ENCODE peak calls at places on chromosome 22, in eight cellular contexts. One of them, this sample, is unnamed. For H3K9me3, the result is how much of the 10 kb centered on the place peaks cover.

GRCh38 chr22:27783436-27784098 is 18.0 kb downstream of the MN1 start:
- DNase-seq in naive thymus-derived CD4-positive, alpha-beta T cell: no peak
- DNase-seq in tibial nerve: no peak
- DNase-seq in CD4-positive, CD25-positive, alpha-beta regulatory T cell: no peak
- DNase-seq in fibroblast of lung: no peak
- DNase-seq in neural progenitor cell: no peak
- DNase-seq in uterus: no peak
- DNase-seq in spleen: no peak
- DNase-seq in this sample: no peak

GRCh38 chr22:36743591-36744412 is 32.1 kb downstream of the IFT27 start:
- DNase-seq in spleen: no peak
- DNase-seq in naive thymus-derived CD4-positive, alpha-beta T cell: no peak
- DNase-seq in tibial nerve: no peak
- DNase-seq in neural progenitor cell: no peak
- DNase-seq in CD4-positive, CD25-positive, alpha-beta regulatory T cell: no peak
- DNase-seq in uterus: no peak
- DNase-seq in fibroblast of lung: no peak
- DNase-seq in this sample: no peak

GRCh38 chr22:27063841-27064240 is 406.5 kb downstream of the MIAT start:
- DNase-seq in neural progenitor cell: no peak
- DNase-seq in uterus: no peak
- DNase-seq in CD4-positive, CD25-positive, alpha-beta regulatory T cell: no peak
- DNase-seq in fibroblast of lung: no peak
- DNase-seq in naive thymus-derived CD4-positive, alpha-beta T cell: no peak
- DNase-seq in spleen: no peak
- DNase-seq in tibial nerve: no peak
- DNase-seq in this sample: no peak

GRCh38 chr22:36162127-36163034 is 1.8 kb upstream of the APOL3 start:
- DNase-seq in naive thymus-derived CD4-positive, alpha-beta T cell: no peak
- DNase-seq in neural progenitor cell: no peak
- DNase-seq in spleen: no peak
- DNase-seq in tibial nerve: no peak
- DNase-seq in fibroblast of lung: peak
- DNase-seq in uterus: no peak
- DNase-seq in CD4-positive, CD25-positive, alpha-beta regulatory T cell: peak
- DNase-seq in this sample: peak

GRCh38 chr22:23713696-23714595 is 23.1 kb downstream of the RGL4 start:
- DNase-seq in fibroblast of lung: no peak
- DNase-seq in neural progenitor cell: no peak
- DNase-seq in naive thymus-derived CD4-positive, alpha-beta T cell: no peak
- DNase-seq in spleen: no peak
- DNase-seq in uterus: no peak
- DNase-seq in tibial nerve: no peak
- DNase-seq in CD4-positive, CD25-positive, alpha-beta regulatory T cell: no peak
- DNase-seq in this sample: no peak

GRCh38 chr22:33598821-33599220 is 321.5 kb downstream of the LARGE1 start:
- DNase-seq in neural progenitor cell: no peak
- DNase-seq in tibial nerve: no peak
- DNase-seq in naive thymus-derived CD4-positive, alpha-beta T cell: no peak
- DNase-seq in spleen: no peak
- DNase-seq in fibroblast of lung: no peak
- DNase-seq in CD4-positive, CD25-positive, alpha-beta regulatory T cell: no peak
- DNase-seq in uterus: no peak
- DNase-seq in this sample: no peak

GRCh38 chr22:28105396-28105795 is 186.3 kb upstream of the PITPNB start:
- DNase-seq in uterus: no peak
- DNase-seq in CD4-positive, CD25-positive, alpha-beta regulatory T cell: no peak
- DNase-seq in fibroblast of lung: no peak
- DNase-seq in neural progenitor cell: no peak
- DNase-seq in tibial nerve: no peak
- DNase-seq in spleen: no peak
- DNase-seq in naive thymus-derived CD4-positive, alpha-beta T cell: no peak
- DNase-seq in this sample: no peak

GRCh38 chr22:30234786-30235470 is 11.6 kb downstream of the LIF start:
- DNase-seq in tibial nerve: no peak
- DNase-seq in neural progenitor cell: no peak
- DNase-seq in fibroblast of lung: peak
- DNase-seq in uterus: no peak
- DNase-seq in spleen: no peak
- DNase-seq in naive thymus-derived CD4-positive, alpha-beta T cell: no peak
- DNase-seq in CD4-positive, CD25-positive, alpha-beta regulatory T cell: no peak
- DNase-seq in this sample: no peak

GRCh38 chr22:40877488-40877887 is 15.6 kb upstream of the DNAJB7 start:
- DNase-seq in tibial nerve: no peak
- DNase-seq in uterus: no peak
- DNase-seq in CD4-positive, CD25-positive, alpha-beta regulatory T cell: no peak
- DNase-seq in neural progenitor cell: no peak
- DNase-seq in naive thymus-derived CD4-positive, alpha-beta T cell: no peak
- DNase-seq in fibroblast of lung: no peak
- DNase-seq in spleen: no peak
- DNase-seq in this sample: no peak

GRCh38 chr22:44846726-44847275 is 94.4 kb downstream of the ARHGAP8 start:
- DNase-seq in spleen: no peak
- DNase-seq in CD4-positive, CD25-positive, alpha-beta regulatory T cell: no peak
- DNase-seq in tibial nerve: no peak
- DNase-seq in neural progenitor cell: no peak
- DNase-seq in uterus: no peak
- DNase-seq in naive thymus-derived CD4-positive, alpha-beta T cell: no peak
- DNase-seq in fibroblast of lung: no peak
- DNase-seq in this sample: no peak

GRCh38 chr22:26492220-26492619 is 8.5 kb downstream of the SRRD start:
- DNase-seq in fibroblast of lung: no peak
- DNase-seq in spleen: no peak
- DNase-seq in naive thymus-derived CD4-positive, alpha-beta T cell: no peak
- DNase-seq in neural progenitor cell: no peak
- DNase-seq in CD4-positive, CD25-positive, alpha-beta regulatory T cell: no peak
- DNase-seq in tibial nerve: no peak
- DNase-seq in uterus: no peak
- DNase-seq in this sample: no peak

GRCh38 chr22:19018256-19018655 is 82.2 kb upstream of the PRODH start:
- DNase-seq in naive thymus-derived CD4-positive, alpha-beta T cell: no peak
- DNase-seq in fibroblast of lung: no peak
- DNase-seq in neural progenitor cell: no peak
- DNase-seq in spleen: no peak
- DNase-seq in tibial nerve: no peak
- DNase-seq in CD4-positive, CD25-positive, alpha-beta regulatory T cell: no peak
- DNase-seq in uterus: no peak
- DNase-seq in this sample: no peak

GRCh38 chr22:24938741-24939341 is 7.7 kb downstream of the LHFPL7 start:
- DNase-seq in tibial nerve: peak
- DNase-seq in naive thymus-derived CD4-positive, alpha-beta T cell: peak
- DNase-seq in CD4-positive, CD25-positive, alpha-beta regulatory T cell: peak
- DNase-seq in uterus: no peak
- DNase-seq in fibroblast of lung: peak
- DNase-seq in neural progenitor cell: peak
- DNase-seq in spleen: no peak
- DNase-seq in this sample: no peak

GRCh38 chr22:37336474-37337028 is 54.2 kb downstream of the CYTH4 start:
- DNase-seq in tibial nerve: no peak
- DNase-seq in fibroblast of lung: no peak
- DNase-seq in neural progenitor cell: no peak
- DNase-seq in uterus: no peak
- DNase-seq in spleen: no peak
- DNase-seq in CD4-positive, CD25-positive, alpha-beta regulatory T cell: no peak
- DNase-seq in naive thymus-derived CD4-positive, alpha-beta T cell: no peak
- DNase-seq in this sample: no peak

GRCh38 chr22:35409783-35410662 is 10.1 kb downstream of the MCM5 start:
- DNase-seq in tibial nerve: no peak
- DNase-seq in naive thymus-derived CD4-positive, alpha-beta T cell: no peak
- DNase-seq in neural progenitor cell: no peak
- DNase-seq in CD4-positive, CD25-positive, alpha-beta regulatory T cell: no peak
- DNase-seq in fibroblast of lung: no peak
- DNase-seq in spleen: peak
- DNase-seq in uterus: no peak
- DNase-seq in this sample: no peak

GRCh38 chr22:44898236-44898635 is 111.6 kb downstream of the PHF21B start:
- DNase-seq in naive thymus-derived CD4-positive, alpha-beta T cell: no peak
- DNase-seq in neural progenitor cell: no peak
- DNase-seq in uterus: no peak
- DNase-seq in tibial nerve: no peak
- DNase-seq in CD4-positive, CD25-positive, alpha-beta regulatory T cell: no peak
- DNase-seq in spleen: peak
- DNase-seq in fibroblast of lung: no peak
- DNase-seq in this sample: no peak

GRCh38 chr22:26586556-26587325 is 3.2 kb downstream of the TPST2 start:
- DNase-seq in neural progenitor cell: no peak
- DNase-seq in tibial nerve: no peak
- DNase-seq in CD4-positive, CD25-positive, alpha-beta regulatory T cell: no peak
- DNase-seq in uterus: peak
- DNase-seq in fibroblast of lung: no peak
- DNase-seq in spleen: peak
- DNase-seq in naive thymus-derived CD4-positive, alpha-beta T cell: peak
- DNase-seq in this sample: no peak

GRCh38 chr22:47288640-47289039 is 526.2 kb downstream of the TBC1D22A start:
- DNase-seq in neural progenitor cell: no peak
- DNase-seq in naive thymus-derived CD4-positive, alpha-beta T cell: no peak
- DNase-seq in fibroblast of lung: no peak
- DNase-seq in tibial nerve: no peak
- DNase-seq in spleen: no peak
- DNase-seq in uterus: peak
- DNase-seq in CD4-positive, CD25-positive, alpha-beta regulatory T cell: no peak
- DNase-seq in this sample: no peak

GRCh38 chr22:47290706-47291430 is 528.4 kb downstream of the TBC1D22A start:
- DNase-seq in uterus: peak
- DNase-seq in naive thymus-derived CD4-positive, alpha-beta T cell: no peak
- DNase-seq in CD4-positive, CD25-positive, alpha-beta regulatory T cell: no peak
- DNase-seq in tibial nerve: no peak
- DNase-seq in fibroblast of lung: no peak
- DNase-seq in spleen: no peak
- DNase-seq in neural progenitor cell: no peak
- DNase-seq in this sample: no peak

GRCh38 chr22:47287516-47287915 is 525.1 kb downstream of the TBC1D22A start:
- DNase-seq in CD4-positive, CD25-positive, alpha-beta regulatory T cell: no peak
- DNase-seq in tibial nerve: no peak
- DNase-seq in uterus: no peak
- DNase-seq in fibroblast of lung: no peak
- DNase-seq in spleen: no peak
- DNase-seq in neural progenitor cell: no peak
- DNase-seq in naive thymus-derived CD4-positive, alpha-beta T cell: no peak
- DNase-seq in this sample: no peak

GRCh38 chr22:47291565-47292495 is 529.4 kb downstream of the TBC1D22A start:
- DNase-seq in neural progenitor cell: no peak
- DNase-seq in naive thymus-derived CD4-positive, alpha-beta T cell: no peak
- DNase-seq in fibroblast of lung: no peak
- DNase-seq in CD4-positive, CD25-positive, alpha-beta regulatory T cell: no peak
- DNase-seq in uterus: peak
- DNase-seq in spleen: no peak
- DNase-seq in tibial nerve: no peak
- DNase-seq in this sample: no peak

GRCh38 chr22:47289316-47289985 is 527.0 kb downstream of the TBC1D22A start:
- DNase-seq in naive thymus-derived CD4-positive, alpha-beta T cell: no peak
- DNase-seq in spleen: no peak
- DNase-seq in CD4-positive, CD25-positive, alpha-beta regulatory T cell: no peak
- DNase-seq in uterus: peak
- DNase-seq in tibial nerve: no peak
- DNase-seq in neural progenitor cell: no peak
- DNase-seq in fibroblast of lung: no peak
- DNase-seq in this sample: no peak
- H3K9me3 ChIP-seq in naive thymus-derived CD4-positive, alpha-beta T cell: under half
- H3K9me3 ChIP-seq in spleen: under half
- H3K9me3 ChIP-seq in CD4-positive, CD25-positive, alpha-beta regulatory T cell: under half
- H3K9me3 ChIP-seq in uterus: under half
- H3K9me3 ChIP-seq in tibial nerve: under half
- H3K9me3 ChIP-seq in neural progenitor cell: under half
- H3K9me3 ChIP-seq in fibroblast of lung: under half
- H3K9me3 ChIP-seq in this sample: under half

DNA sequence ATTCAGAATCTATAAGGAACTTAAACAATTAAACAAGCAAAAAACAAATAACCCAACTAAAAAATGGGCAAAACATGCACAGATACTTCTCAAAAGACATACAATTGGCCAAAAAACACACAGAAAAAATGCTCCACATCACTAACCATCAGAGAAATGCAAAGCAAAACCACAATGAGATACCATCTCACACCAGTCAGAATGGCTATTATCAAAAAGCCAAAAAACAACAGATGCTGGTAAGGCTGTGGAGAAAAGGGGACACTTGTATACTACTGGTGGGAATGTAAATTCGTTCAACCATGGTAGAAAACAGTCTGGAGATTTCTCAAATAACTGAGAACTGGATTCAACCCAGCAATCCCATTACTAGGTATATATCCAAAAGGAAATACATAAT is 24.8 kb downstream of the ENTHD1 start:
- DNase-seq in neural progenitor cell: no peak
- DNase-seq in naive thymus-derived CD4-positive, alpha-beta T cell: no peak
- DNase-seq in CD4-positive, CD25-positive, alpha-beta regulatory T cell: no peak
- DNase-seq in uterus: no peak
- DNase-seq in tibial nerve: no peak
- DNase-seq in spleen: no peak
- DNase-seq in fibroblast of lung: peak
- DNase-seq in this sample: no peak
- H3K9me3 ChIP-seq in neural progenitor cell: under half
- H3K9me3 ChIP-seq in naive thymus-derived CD4-positive, alpha-beta T cell: under half
- H3K9me3 ChIP-seq in CD4-positive, CD25-positive, alpha-beta regulatory T cell: under half
- H3K9me3 ChIP-seq in uterus: under half
- H3K9me3 ChIP-seq in tibial nerve: under half
- H3K9me3 ChIP-seq in spleen: under half
- H3K9me3 ChIP-seq in fibroblast of lung: under half
- H3K9me3 ChIP-seq in this sample: under half

GRCh38 chr22:48139776-48140175 is 1377.3 kb downstream of the TBC1D22A start:
- DNase-seq in uterus: no peak
- DNase-seq in naive thymus-derived CD4-positive, alpha-beta T cell: no peak
- DNase-seq in tibial nerve: no peak
- DNase-seq in spleen: no peak
- DNase-seq in fibroblast of lung: no peak
- DNase-seq in neural progenitor cell: peak
- DNase-seq in CD4-positive, CD25-positive, alpha-beta regulatory T cell: no peak
- DNase-seq in this sample: no peak

GRCh38 chr22:48138427-48138826 is 1376.0 kb downstream of the TBC1D22A start:
- DNase-seq in neural progenitor cell: no peak
- DNase-seq in spleen: no peak
- DNase-seq in tibial nerve: no peak
- DNase-seq in uterus: no peak
- DNase-seq in fibroblast of lung: no peak
- DNase-seq in CD4-positive, CD25-positive, alpha-beta regulatory T cell: no peak
- DNase-seq in naive thymus-derived CD4-positive, alpha-beta T cell: no peak
- DNase-seq in this sample: no peak

GRCh38 chr22:48141301-48141700 is 1378.9 kb downstream of the TBC1D22A start:
- DNase-seq in fibroblast of lung: no peak
- DNase-seq in spleen: no peak
- DNase-seq in tibial nerve: no peak
- DNase-seq in CD4-positive, CD25-positive, alpha-beta regulatory T cell: no peak
- DNase-seq in neural progenitor cell: no peak
- DNase-seq in naive thymus-derived CD4-positive, alpha-beta T cell: no peak
- DNase-seq in uterus: no peak
- DNase-seq in this sample: no peak

GRCh38 chr22:48138855-48139254 is 1376.4 kb downstream of the TBC1D22A start:
- DNase-seq in spleen: no peak
- DNase-seq in fibroblast of lung: no peak
- DNase-seq in naive thymus-derived CD4-positive, alpha-beta T cell: no peak
- DNase-seq in tibial nerve: no peak
- DNase-seq in uterus: no peak
- DNase-seq in neural progenitor cell: no peak
- DNase-seq in CD4-positive, CD25-positive, alpha-beta regulatory T cell: no peak
- DNase-seq in this sample: no peak

GRCh38 chr22:48140261-48140660 is 1377.8 kb downstream of the TBC1D22A start:
- DNase-seq in uterus: no peak
- DNase-seq in naive thymus-derived CD4-positive, alpha-beta T cell: no peak
- DNase-seq in spleen: no peak
- DNase-seq in tibial nerve: no peak
- DNase-seq in fibroblast of lung: no peak
- DNase-seq in neural progenitor cell: no peak
- DNase-seq in CD4-positive, CD25-positive, alpha-beta regulatory T cell: no peak
- DNase-seq in this sample: no peak
- H3K9me3 ChIP-seq in uterus: under half
- H3K9me3 ChIP-seq in naive thymus-derived CD4-positive, alpha-beta T cell: under half
- H3K9me3 ChIP-seq in spleen: under half
- H3K9me3 ChIP-seq in tibial nerve: under half
- H3K9me3 ChIP-seq in fibroblast of lung: under half
- H3K9me3 ChIP-seq in neural progenitor cell: under half
- H3K9me3 ChIP-seq in CD4-positive, CD25-positive, alpha-beta regulatory T cell: under half
- H3K9me3 ChIP-seq in this sample: under half

GRCh38 chr22:49232319-49233067 is 595.2 kb downstream of the BRD1 start:
- DNase-seq in CD4-positive, CD25-positive, alpha-beta regulatory T cell: no peak
- DNase-seq in spleen: peak
- DNase-seq in neural progenitor cell: peak
- DNase-seq in uterus: no peak
- DNase-seq in naive thymus-derived CD4-positive, alpha-beta T cell: no peak
- DNase-seq in tibial nerve: no peak
- DNase-seq in fibroblast of lung: no peak
- DNase-seq in this sample: no peak
- H3K9me3 ChIP-seq in CD4-positive, CD25-positive, alpha-beta regulatory T cell: under half
- H3K9me3 ChIP-seq in spleen: under half
- H3K9me3 ChIP-seq in neural progenitor cell: under half
- H3K9me3 ChIP-seq in uterus: under half
- H3K9me3 ChIP-seq in naive thymus-derived CD4-positive, alpha-beta T cell: under half
- H3K9me3 ChIP-seq in tibial nerve: under half
- H3K9me3 ChIP-seq in fibroblast of lung: under half
- H3K9me3 ChIP-seq in this sample: under half

This sample was measured in T-helper 17 cell.